ENCODE peak calls at places on chromosomes 5 and 9, in five cellular contexts. One of them, this sample, is unnamed.

GRCh38 chr5:136309376-136309775 is 56.0 kb downstream of the TRPC7 start:
- DNase-seq in prostate gland: no peak
- DNase-seq in stimulated activated CD4-positive, alpha-beta T cell treated with anti-CD3 and anti-CD28 coated beads, Interleukin-12 subunit alpha, Interleukin-12 subunit beta, amount 100 ng/mL, for 4 hours: no peak
- DNase-seq in HFFc6: no peak
- DNase-seq in esophagus squamous epithelium: no peak
- DNase-seq in this sample: no peak

GRCh38 chr5:159210306-159210722 is 961 bp upstream of the RNF145 start:
- DNase-seq in prostate gland: no peak
- DNase-seq in stimulated activated CD4-positive, alpha-beta T cell treated with anti-CD3 and anti-CD28 coated beads, Interleukin-12 subunit alpha, Interleukin-12 subunit beta, amount 100 ng/mL, for 4 hours: no peak
- DNase-seq in HFFc6: no peak
- DNase-seq in esophagus squamous epithelium: no peak
- DNase-seq in this sample: no peak

GRCh38 chr9:2640570-2640969 is 19.0 kb downstream of the VLDLR start:
- DNase-seq in prostate gland: no peak
- DNase-seq in stimulated activated CD4-positive, alpha-beta T cell treated with anti-CD3 and anti-CD28 coated beads, Interleukin-12 subunit alpha, Interleukin-12 subunit beta, amount 100 ng/mL, for 4 hours: no peak
- DNase-seq in HFFc6: no peak
- DNase-seq in esophagus squamous epithelium: no peak
- DNase-seq in this sample: no peak

GRCh38 chr5:123571927-123572326 is 60.0 kb downstream of the CSNK1G3 start:
- DNase-seq in prostate gland: no peak
- DNase-seq in stimulated activated CD4-positive, alpha-beta T cell treated with anti-CD3 and anti-CD28 coated beads, Interleukin-12 subunit alpha, Interleukin-12 subunit beta, amount 100 ng/mL, for 4 hours: no peak
- DNase-seq in HFFc6: no peak
- DNase-seq in esophagus squamous epithelium: no peak
- DNase-seq in this sample: no peak

GRCh38 chr5:1448511-1449011 is 3.3 kb upstream of the SLC6A3 start:
- DNase-seq in prostate gland: no peak
- DNase-seq in stimulated activated CD4-positive, alpha-beta T cell treated with anti-CD3 and anti-CD28 coated beads, Interleukin-12 subunit alpha, Interleukin-12 subunit beta, amount 100 ng/mL, for 4 hours: no peak
- DNase-seq in HFFc6: no peak
- DNase-seq in esophagus squamous epithelium: no peak
- DNase-seq in this sample: no peak

GRCh38 chr5:110900829-110901228 is 162.0 kb downstream of the SLC25A46 start:
- DNase-seq in prostate gland: no peak
- DNase-seq in stimulated activated CD4-positive, alpha-beta T cell treated with anti-CD3 and anti-CD28 coated beads, Interleukin-12 subunit alpha, Interleukin-12 subunit beta, amount 100 ng/mL, for 4 hours: no peak
- DNase-seq in HFFc6: peak; percentile 80
- DNase-seq in esophagus squamous epithelium: no peak
- DNase-seq in this sample: no peak

GRCh38 chr5:172530406-172530805 is 76.1 kb upstream of the SH3PXD2B start:
- DNase-seq in prostate gland: no peak
- DNase-seq in stimulated activated CD4-positive, alpha-beta T cell treated with anti-CD3 and anti-CD28 coated beads, Interleukin-12 subunit alpha, Interleukin-12 subunit beta, amount 100 ng/mL, for 4 hours: no peak
- DNase-seq in HFFc6: no peak
- DNase-seq in esophagus squamous epithelium: no peak
- DNase-seq in this sample: no peak

GRCh38 chr9:104879555-104880318 is 48.2 kb downstream of the ABCA1 start:
- DNase-seq in prostate gland: no peak
- DNase-seq in stimulated activated CD4-positive, alpha-beta T cell treated with anti-CD3 and anti-CD28 coated beads, Interleukin-12 subunit alpha, Interleukin-12 subunit beta, amount 100 ng/mL, for 4 hours: no peak
- DNase-seq in HFFc6: no peak
- DNase-seq in esophagus squamous epithelium: no peak
- DNase-seq in this sample: no peak

GRCh38 chr5:123855630-123856029 is 343.7 kb downstream of the CSNK1G3 start:
- DNase-seq in prostate gland: no peak
- DNase-seq in stimulated activated CD4-positive, alpha-beta T cell treated with anti-CD3 and anti-CD28 coated beads, Interleukin-12 subunit alpha, Interleukin-12 subunit beta, amount 100 ng/mL, for 4 hours: no peak
- DNase-seq in HFFc6: no peak
- DNase-seq in esophagus squamous epithelium: no peak
- DNase-seq in this sample: no peak

GRCh38 chr9:130319944-130320696 is 54.6 kb downstream of the HMCN2 start:
- DNase-seq in prostate gland: no peak
- DNase-seq in stimulated activated CD4-positive, alpha-beta T cell treated with anti-CD3 and anti-CD28 coated beads, Interleukin-12 subunit alpha, Interleukin-12 subunit beta, amount 100 ng/mL, for 4 hours: no peak
- DNase-seq in HFFc6: no peak
- DNase-seq in esophagus squamous epithelium: no peak
- DNase-seq in this sample: no peak

GRCh38 chr5:151067632-151068031 is 13.2 kb downstream of the TNIP1 start:
- DNase-seq in prostate gland: no peak
- DNase-seq in stimulated activated CD4-positive, alpha-beta T cell treated with anti-CD3 and anti-CD28 coated beads, Interleukin-12 subunit alpha, Interleukin-12 subunit beta, amount 100 ng/mL, for 4 hours: no peak
- DNase-seq in HFFc6: no peak
- DNase-seq in esophagus squamous epithelium: no peak
- DNase-seq in this sample: no peak

GRCh38 chr9:70229579-70229978 is 29.2 kb upstream of the SMC5 start:
- DNase-seq in prostate gland: no peak
- DNase-seq in stimulated activated CD4-positive, alpha-beta T cell treated with anti-CD3 and anti-CD28 coated beads, Interleukin-12 subunit alpha, Interleukin-12 subunit beta, amount 100 ng/mL, for 4 hours: no peak
- DNase-seq in HFFc6: peak; percentile 55
- DNase-seq in esophagus squamous epithelium: no peak
- DNase-seq in this sample: no peak

GRCh38 chr5:59791602-59792001 is 101.9 kb downstream of the PDE4D start:
- DNase-seq in prostate gland: no peak
- DNase-seq in stimulated activated CD4-positive, alpha-beta T cell treated with anti-CD3 and anti-CD28 coated beads, Interleukin-12 subunit alpha, Interleukin-12 subunit beta, amount 100 ng/mL, for 4 hours: no peak
- DNase-seq in HFFc6: no peak
- DNase-seq in esophagus squamous epithelium: no peak
- DNase-seq in this sample: no peak

GRCh38 chr9:15711531-15712295 is 158.9 kb downstream of the CCDC171 start:
- DNase-seq in prostate gland: no peak
- DNase-seq in stimulated activated CD4-positive, alpha-beta T cell treated with anti-CD3 and anti-CD28 coated beads, Interleukin-12 subunit alpha, Interleukin-12 subunit beta, amount 100 ng/mL, for 4 hours: no peak
- DNase-seq in HFFc6: no peak
- DNase-seq in esophagus squamous epithelium: no peak
- DNase-seq in this sample: no peak

GRCh38 chr9:128512820-128513219 is 8.3 kb downstream of the GLE1 start:
- DNase-seq in prostate gland: no peak
- DNase-seq in stimulated activated CD4-positive, alpha-beta T cell treated with anti-CD3 and anti-CD28 coated beads, Interleukin-12 subunit alpha, Interleukin-12 subunit beta, amount 100 ng/mL, for 4 hours: no peak
- DNase-seq in HFFc6: no peak
- DNase-seq in esophagus squamous epithelium: no peak
- DNase-seq in this sample: no peak

GRCh38 chr5:56950626-56951130 is 1.2 kb downstream of the MIER3 start:
- DNase-seq in prostate gland: peak; percentile 49
- DNase-seq in stimulated activated CD4-positive, alpha-beta T cell treated with anti-CD3 and anti-CD28 coated beads, Interleukin-12 subunit alpha, Interleukin-12 subunit beta, amount 100 ng/mL, for 4 hours: peak; percentile 50
- DNase-seq in HFFc6: peak; percentile 45
- DNase-seq in esophagus squamous epithelium: no peak
- DNase-seq in this sample: peak; percentile 47

GRCh38 chr9:86353591-86354047 is 591 bp downstream of the TUT7 start:
- DNase-seq in prostate gland: peak; percentile 55
- DNase-seq in stimulated activated CD4-positive, alpha-beta T cell treated with anti-CD3 and anti-CD28 coated beads, Interleukin-12 subunit alpha, Interleukin-12 subunit beta, amount 100 ng/mL, for 4 hours: peak; percentile 7
- DNase-seq in HFFc6: peak; percentile 13
- DNase-seq in esophagus squamous epithelium: no peak
- DNase-seq in this sample: no peak

GRCh38 chr5:126358525-126358924 is 64.7 kb upstream of the GRAMD2B start:
- DNase-seq in prostate gland: no peak
- DNase-seq in stimulated activated CD4-positive, alpha-beta T cell treated with anti-CD3 and anti-CD28 coated beads, Interleukin-12 subunit alpha, Interleukin-12 subunit beta, amount 100 ng/mL, for 4 hours: no peak
- DNase-seq in HFFc6: peak; percentile 39
- DNase-seq in esophagus squamous epithelium: no peak
- DNase-seq in this sample: no peak

GRCh38 chr5:136979131-136979530 is 520.0 kb downstream of the SPOCK1 start:
- DNase-seq in prostate gland: no peak
- DNase-seq in stimulated activated CD4-positive, alpha-beta T cell treated with anti-CD3 and anti-CD28 coated beads, Interleukin-12 subunit alpha, Interleukin-12 subunit beta, amount 100 ng/mL, for 4 hours: no peak
- DNase-seq in HFFc6: peak; percentile 54
- DNase-seq in esophagus squamous epithelium: no peak
- DNase-seq in this sample: no peak

GRCh38 chr5:8234179-8234578 is 365.2 kb downstream of the MTRR start:
- DNase-seq in prostate gland: no peak
- DNase-seq in stimulated activated CD4-positive, alpha-beta T cell treated with anti-CD3 and anti-CD28 coated beads, Interleukin-12 subunit alpha, Interleukin-12 subunit beta, amount 100 ng/mL, for 4 hours: no peak
- DNase-seq in HFFc6: no peak
- DNase-seq in esophagus squamous epithelium: no peak
- DNase-seq in this sample: no peak

GRCh38 chr9:128082173-128082572 is 14.1 kb downstream of the SLC25A25 start:
- DNase-seq in prostate gland: peak; percentile 42
- DNase-seq in stimulated activated CD4-positive, alpha-beta T cell treated with anti-CD3 and anti-CD28 coated beads, Interleukin-12 subunit alpha, Interleukin-12 subunit beta, amount 100 ng/mL, for 4 hours: no peak
- DNase-seq in HFFc6: no peak
- DNase-seq in esophagus squamous epithelium: no peak
- DNase-seq in this sample: no peak

This sample was measured in mucosa of gallbladder.